ENCODE peak calls at places on chromosomes 16 and 17, in four cellular contexts. F, P, R and G are unnamed samples.
A peak's percentile ranks its signal among the peaks of the same experiment; 100 is the strongest.

GRCh38 chr17:48488548-48489106 is 42.2 kb downstream of the HOXB1 start:
- DNase-seq in P (no peak), R (peak; percentile 80), F (no peak), G (no peak)

GRCh38 chr17:7789131-7789530 is 44.9 kb upstream of the KDM6B start:
- DNase-seq in R (no peak), F (no peak), P (no peak), G (no peak)

GRCh38 chr16:46427340-46428107 is 193.7 kb downstream of the SHCBP1 start:
- DNase-seq in P (no peak), F (no peak), R (no peak), G (no peak)

GRCh38 chr16:85227262-85227923 is 115.1 kb upstream of the CIBAR2 start:
- DNase-seq in F (no peak), R (no peak), P (peak; percentile 98), G (peak; percentile 76)

GRCh38 chr17:81509048-81509686 is 3.4 kb downstream of the ACTG1 start:
- DNase-seq in P (no peak), F (peak; percentile 18), R (no peak), G (no peak)

GRCh38 chr16:52095466-52095865 is 451.5 kb downstream of the TOX3 start:
- DNase-seq in F (no peak), R (no peak), P (no peak), G (no peak)

GRCh38 chr16:86974120-86974519 is 343.1 kb downstream of the C16orf95 start:
- DNase-seq in P (no peak), F (no peak), R (no peak), G (no peak)

GRCh38 chr16:47726031-47726675 is 265.0 kb downstream of the PHKB start:
- DNase-seq in P (no peak), F (no peak), R (no peak), G (no peak)

GRCh38 chr16:65494609-65495008 is 372.7 kb upstream of the CDH11 start:
- DNase-seq in R (no peak), F (no peak), P (no peak), G (no peak)

GRCh38 chr16:57993452-57993851 is 7.0 kb downstream of the ZNF319 start:
- DNase-seq in P (no peak), F (no peak), R (no peak), G (no peak)

GRCh38 chr16:2475413-2476344 is 752 bp downstream of the TBC1D24 start:
- DNase-seq in F (no peak), P (no peak), R (peak; percentile 58), G (no peak)

GRCh38 chr16:1152651-1153259 is at the start of gene CACNA1H:
- DNase-seq in R (peak; percentile 96), P (no peak), F (no peak), G (no peak)

GRCh38 chr17:35087731-35088646 is 24.5 kb upstream of the RFFL start:
- DNase-seq in R (peak; percentile 17), P (no peak), F (peak; percentile 51), G (no peak)

GRCh38 chr16:47069841-47070584 is 73.7 kb downstream of the NETO2 start:
- DNase-seq in R (no peak), F (no peak), P (no peak), G (no peak)

GRCh38 chr16:73126453-73126853 is 78.5 kb upstream of the ZFHX3 start:
- DNase-seq in R (no peak), P (no peak), F (peak; percentile 90), G (no peak)

GRCh38 chr17:41065829-41066624 is at the start of gene KRTAP2-4:
- DNase-seq in R (peak; percentile 9), P (no peak), F (peak; percentile 27), G (no peak)

GRCh38 chr16:66357523-66357928 is 9.0 kb upstream of the CDH5 start:
- DNase-seq in F (peak; percentile 31), P (no peak), R (peak; percentile 76), G (no peak)

GRCh38 chr17:35901776-35902175 is 21.6 kb upstream of the CCL5 start:
- DNase-seq in F (no peak), R (no peak), P (no peak), G (no peak)

GRCh38 chr17:30372755-30373154 is 6.0 kb upstream of the CPD start:
- DNase-seq in R (no peak), F (no peak), P (no peak), G (no peak)

GRCh38 chr17:69358688-69359596 is 32.0 kb upstream of the ABCA5 start:
- DNase-seq in F (no peak), R (no peak), P (peak; percentile 4), G (no peak)

GRCh38 chr16:84341533-84342295 is 26.6 kb upstream of the ATP2C2 start:
- DNase-seq in R (no peak), F (no peak), P (no peak), G (no peak)

GRCh38 chr16:483351-484075 is 44.0 kb upstream of the CAPN15 start:
- DNase-seq in P (no peak), F (no peak), R (no peak), G (no peak)

GRCh38 chr17:43916385-43916784 is 9.0 kb upstream of the MPP2 start:
- DNase-seq in R (no peak), P (no peak), F (no peak), G (no peak)

GRCh38 chr16:2250652-2251280 is 621 bp downstream of the ECI1 start:
- DNase-seq in F (no peak), P (no peak), R (no peak), G (no peak)

GRCh38 chr17:17507465-17508011 is 11.3 kb upstream of the RASD1 start:
- DNase-seq in R (no peak), P (no peak), F (no peak), G (no peak)

GRCh38 chr17:82835766-82836512 is 3.9 kb downstream of the ZNF750 start:
- DNase-seq in F (no peak), P (no peak), R (no peak), G (no peak)

GRCh38 chr17:72392056-72393010 is 271.5 kb downstream of the SOX9 start:
- DNase-seq in F (no peak), R (no peak), P (peak; percentile 68), G (no peak)

GRCh38 chr17:27618417-27618816 is 12.6 kb upstream of the LGALS9 start:
- DNase-seq in R (no peak), P (no peak), F (no peak), G (no peak)

GRCh38 chr17:15194859-15195277 is 70.3 kb downstream of the PMP22 start:
- DNase-seq in R (no peak), F (no peak), P (no peak), G (no peak)

GRCh38 chr17:47244697-47245096 is 8.9 kb upstream of the ITGB3 start:
- DNase-seq in P (no peak), R (no peak), F (no peak), G (no peak)

GRCh38 chr17:47243737-47244598 is 9.7 kb upstream of the ITGB3 start:
- DNase-seq in P (no peak), R (no peak), F (no peak), G (no peak)

GRCh38 chr17:47242648-47243047 is 11.0 kb upstream of the ITGB3 start:
- DNase-seq in R (no peak), P (no peak), F (no peak), G (no peak)

GRCh38 chr17:47250855-47251254 is 2.8 kb upstream of the ITGB3 start:
- DNase-seq in P (no peak), F (no peak), R (no peak), G (no peak)

GRCh38 chr17:47246120-47246519 is 7.5 kb upstream of the ITGB3 start:
- DNase-seq in F (no peak), P (no peak), R (no peak), G (no peak)
- TF ChIP-seq SPI1 in F (no peak), P (no peak), R (no peak), G (no peak)

DNA sequence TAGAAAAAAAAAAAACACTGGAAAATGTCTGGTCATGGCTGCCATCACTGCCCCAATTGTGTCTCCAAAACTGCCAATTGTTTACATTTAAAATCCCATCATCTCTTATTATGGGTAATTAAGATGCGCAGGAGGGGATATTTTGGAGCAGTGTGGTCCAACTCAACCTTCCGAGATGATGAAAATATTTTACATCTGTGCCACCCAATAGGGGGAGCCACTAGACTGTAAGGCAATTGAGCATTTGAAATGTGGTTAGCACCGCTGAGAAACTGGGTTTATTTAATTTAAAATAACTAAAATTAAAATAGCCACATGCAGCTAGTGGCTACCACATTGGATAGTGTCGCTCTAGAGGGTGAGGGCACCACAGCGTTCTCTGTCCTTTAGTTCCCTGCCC is 3.6 kb downstream of the MPO start:
- DNase-seq in P (no peak), R (peak; percentile 63), F (no peak), G (no peak)
- TF ChIP-seq SPI1 in P (no peak), R (no peak), F (no peak), G (no peak)

GRCh38 chr17:21190078-21190477 is 23.9 kb downstream of the TMEM11 start:
- DNase-seq in P (no peak), F (no peak), R (no peak), G (no peak)
- TF ChIP-seq SPI1 in P (no peak), F (no peak), R (no peak), G (no peak)

GRCh38 chr16:81873843-81874752 is 95.0 kb downstream of the PLCG2 start:
- DNase-seq in R (peak; percentile 72), F (no peak), P (no peak), G (peak; percentile 44)
- TF ChIP-seq SPI1 in R (peak; percentile 11), F (no peak), P (no peak), G (no peak)

GRCh38 chr17:3893003-3893719 is at the start of gene CAMKK1:
- DNase-seq in F (peak; percentile 61), P (no peak), R (peak; percentile 96), G (peak; percentile 99)
- TF ChIP-seq SPI1 in F (no peak), P (peak; percentile 19), R (no peak), G (no peak)